ENCODE peak calls at places on chromosomes 5 and 9, in nine cellular contexts. K is breast epithelium, R is brain microvascular endothelial cell, P is prostate gland, E is transverse colon, V is heart left ventricle, C is sigmoid colon, M is choroid plexus epithelial cell, J is left lung. I is an unnamed sample.

GRCh38 chr9:83706703-83707517 is 848 bp downstream of the UBQLN1 start:
- DNase-seq in K (peak; percentile 28), R (peak; percentile 17), P (peak; percentile 19), E (peak; percentile 35), V (peak; percentile 72), C (peak; percentile 71), M (peak; percentile 30), J (no peak), I (no peak)

GRCh38 chr9:2411459-2412215 is 209.9 kb upstream of the VLDLR start:
- DNase-seq in K (no peak), R (peak; percentile 83), P (no peak), E (no peak), V (no peak), C (no peak), M (peak; percentile 86), J (no peak), I (peak; percentile 58)

GRCh38 chr5:142685418-142686209 is at the start of gene FGF1:
- DNase-seq in K (peak; percentile 77), R (peak; percentile 76), P (peak; percentile 70), E (no peak), V (peak; percentile 72), C (no peak), M (peak; percentile 14), J (no peak), I (peak; percentile 25)

GRCh38 chr5:100896054-100896453 is 7.0 kb downstream of the ST8SIA4 start:
- DNase-seq in K (no peak), R (no peak), P (no peak), E (no peak), V (no peak), C (no peak), M (no peak), J (no peak), I (no peak)

GRCh38 chr5:58184910-58185309 is 275.0 kb downstream of the PLK2 start:
- DNase-seq in K (no peak), R (peak; percentile 41), P (no peak), E (no peak), V (no peak), C (no peak), M (no peak), J (no peak), I (peak; percentile 30)

GRCh38 chr9:130499804-130500263 is 55.1 kb downstream of the ASS1 start:
- DNase-seq in K (peak; percentile 50), R (no peak), P (peak; percentile 60), E (peak; percentile 80), V (no peak), C (no peak), M (no peak), J (peak; percentile 13), I (no peak)

GRCh38 chr9:128098936-128099931 is 28.3 kb downstream of the PTGES2 start:
- DNase-seq in K (no peak), R (no peak), P (no peak), E (peak; percentile 47), V (peak; percentile 61), C (no peak), M (peak; percentile 58), J (peak; percentile 70), I (peak; percentile 95)

GRCh38 chr5:174172104-174172965 is 126.8 kb downstream of the NSG2 start:
- DNase-seq in K (no peak), R (no peak), P (no peak), E (no peak), V (no peak), C (no peak), M (no peak), J (no peak), I (no peak)

GRCh38 chr9:121999556-121999955 is 93.6 kb downstream of the TTLL11 start:
- DNase-seq in K (no peak), R (no peak), P (no peak), E (no peak), V (no peak), C (no peak), M (no peak), J (no peak), I (no peak)

GRCh38 chr5:40754381-40755092 is 1.2 kb downstream of the TTC33 start:
- DNase-seq in K (no peak), R (peak; percentile 22), P (no peak), E (no peak), V (no peak), C (no peak), M (peak; percentile 68), J (no peak), I (peak; percentile 45)

GRCh38 chr5:91651704-91652103 is 268.6 kb upstream of the ARRDC3 start:
- DNase-seq in K (no peak), R (no peak), P (no peak), E (no peak), V (no peak), C (no peak), M (no peak), J (peak; percentile 45), I (no peak)

DNA sequence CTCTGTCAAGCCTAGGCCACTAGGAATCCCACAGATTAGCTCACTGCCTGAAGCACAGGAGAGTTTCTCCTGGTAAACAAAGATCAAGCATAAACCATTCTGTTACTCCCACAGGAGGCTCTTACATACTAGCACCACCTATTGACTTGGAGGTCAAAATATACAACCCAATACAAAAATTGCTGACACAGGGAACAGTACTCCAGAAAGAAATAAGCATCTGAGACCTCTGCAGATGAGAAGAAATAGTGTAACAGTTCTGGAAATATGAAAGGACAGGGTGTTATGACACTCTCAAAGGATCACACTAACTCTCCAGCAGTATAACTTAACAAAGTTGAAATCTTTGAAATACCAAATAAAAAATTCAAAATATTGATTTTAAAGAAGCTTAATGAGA is 269.6 kb upstream of the ARRDC3 start:
- DNase-seq in K (no peak), R (no peak), P (no peak), E (no peak), V (no peak), C (no peak), M (no peak), J (no peak), I (no peak)
- TF ChIP-seq CTCF in K (no peak), R (no peak), P (no peak), E (no peak), V (no peak), C (no peak), M (no peak), J (no peak), I (no peak)

GRCh38 chr9:13568851-13569618 is 289.5 kb upstream of the MPDZ start:
- DNase-seq in K (no peak), R (no peak), P (no peak), E (no peak), V (peak; percentile 55), C (peak; percentile 58), M (no peak), J (peak; percentile 27), I (peak; percentile 39)
- H3K4me3 ChIP-seq in K (peak overlapping the region; percentile 16), R (peak overlapping the region; percentile 56), P (no peak overlapping the region), E (no peak overlapping the region), V (peak overlapping the region; percentile 32), C (peak overlapping the region; percentile 34), M (peak overlapping the region; percentile 38), J (no peak overlapping the region), I (no peak overlapping the region)

GRCh38 chr9:108889649-108890067 is 27.6 kb downstream of the ACTL7A start:
- DNase-seq in K (no peak), R (peak; percentile 9), P (no peak), E (no peak), V (no peak), C (no peak), M (peak; percentile 78), J (no peak), I (peak; percentile 30)
- TF ChIP-seq CTCF in K (no peak), R (peak; percentile 27), P (no peak), E (no peak), V (no peak), C (no peak), M (peak; percentile 53), J (no peak), I (peak; percentile 11)

GRCh38 chr5:120748474-120748873 is 284.4 kb downstream of the PRR16 start:
- DNase-seq in K (no peak), R (no peak), P (no peak), E (no peak), V (no peak), C (no peak), M (no peak), J (no peak), I (no peak)

DNA sequence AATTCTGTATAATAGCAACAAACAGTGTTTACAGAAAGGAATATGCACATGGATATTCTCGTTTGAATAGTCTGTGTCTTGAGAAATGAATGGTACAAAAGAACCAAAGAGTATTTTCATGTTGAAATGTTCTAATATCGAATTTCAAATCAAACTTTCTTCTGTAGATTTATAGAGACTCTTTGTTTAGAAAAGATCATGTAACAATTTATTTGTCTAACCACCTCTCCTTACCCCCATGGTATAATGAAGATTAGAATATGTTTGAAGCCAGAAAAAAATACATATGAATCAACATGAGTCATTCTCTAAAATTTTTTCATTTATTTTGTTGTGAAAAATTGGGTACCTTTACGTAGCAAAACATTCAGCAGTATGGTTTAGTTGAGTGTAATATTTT is 285.6 kb downstream of the PRR16 start:
- DNase-seq in K (no peak), R (no peak), P (no peak), E (no peak), V (no peak), C (no peak), M (no peak), J (no peak), I (no peak)
- H3K4me3 ChIP-seq in K (no peak overlapping the region), R (no peak overlapping the region), P (no peak overlapping the region), E (no peak overlapping the region), V (no peak overlapping the region), C (no peak overlapping the region), M (no peak overlapping the region), J (no peak overlapping the region), I (no peak overlapping the region)

I was measured in fibroblast of the aortic adventitia.